ENCODE peak calls at places on chromosomes 16 and 17, in ten cellular contexts. O is naive thymus-derived CD4-positive, alpha-beta T cell; Y is uterus; R is fibroblast of lung; W is mammary epithelial cell; Q is astrocyte; D is body of pancreas; K is IMR-90; G is lung; B is cardiac muscle cell. Z is an unnamed sample.
A peak's percentile ranks its signal among the peaks of the same experiment; 100 is the strongest.

GRCh38 chr17:57945999-57946797 is 9.0 kb downstream of the CUEDC1 start:
- DNase-seq in Y (no peak), D (no peak), B (no peak), R (peak; percentile 42), K (peak; percentile 58), W (peak; percentile 78), O (no peak), Q (peak; percentile 55), G (no peak), Z (no peak)

GRCh38 chr16:30114411-30114810 is 1.1 kb upstream of the GDPD3 start:
- DNase-seq in Q (no peak), Y (no peak), K (no peak), B (no peak), W (no peak), O (no peak), D (no peak), R (no peak), G (no peak), Z (no peak)

GRCh38 chr17:9957244-9957643 is 52.2 kb upstream of the RCVRN start:
- DNase-seq in B (no peak), Q (no peak), G (no peak), Y (no peak), R (no peak), D (no peak), K (no peak), W (no peak), O (no peak), Z (no peak)

GRCh38 chr17:204427-205175 is 23.2 kb upstream of the DOC2B start:
- DNase-seq in R (no peak), Y (no peak), B (no peak), K (no peak), D (peak; percentile 15), G (no peak), W (no peak), O (no peak), Q (no peak), Z (no peak)

GRCh38 chr17:21275047-21275578 is 9.4 kb upstream of the MAP2K3 start:
- DNase-seq in W (no peak), O (no peak), K (no peak), G (no peak), Q (no peak), Y (no peak), R (no peak), B (peak; percentile 31), D (no peak), Z (no peak)

GRCh38 chr16:3170440-3171180 is 17.4 kb upstream of the OR1F1 start:
- DNase-seq in D (no peak), G (no peak), O (no peak), K (no peak), B (peak; percentile 66), Y (no peak), R (no peak), W (no peak), Q (no peak), Z (no peak)

GRCh38 chr16:84013787-84014569 is 28.6 kb downstream of the SLC38A8 start:
- DNase-seq in B (peak; percentile 85), G (peak; percentile 87), D (peak; percentile 78), K (peak; percentile 2), O (peak; percentile 54), Q (no peak), Y (no peak), R (peak; percentile 18), W (peak; percentile 98), Z (peak; percentile 23)

GRCh38 chr17:49343273-49343672 is 18.8 kb downstream of the ZNF652 start:
- DNase-seq in Y (no peak), R (no peak), W (peak; percentile 35), O (no peak), Q (peak; percentile 85), G (no peak), B (no peak), K (peak; percentile 78), D (no peak), Z (no peak)

GRCh38 chr17:5846001-5846400 is 224.2 kb upstream of the WSCD1 start:
- DNase-seq in R (no peak), Y (no peak), G (no peak), O (no peak), B (no peak), K (no peak), Q (no peak), W (no peak), D (no peak), Z (no peak)

GRCh38 chr17:8126306-8127066 is 2.6 kb upstream of the HES7 start:
- DNase-seq in K (peak; percentile 52), Q (no peak), G (no peak), B (peak; percentile 81), O (peak; percentile 70), Y (peak; percentile 46), W (peak; percentile 40), D (peak; percentile 35), R (peak; percentile 61), Z (no peak)

GRCh38 chr16:86850675-86851074 is 272.3 kb downstream of the FOXL1 start:
- DNase-seq in W (no peak), Q (no peak), K (no peak), D (no peak), R (no peak), O (no peak), B (no peak), Y (no peak), G (no peak), Z (no peak)

GRCh38 chr16:86856946-86857586 is 278.7 kb downstream of the FOXL1 start:
- DNase-seq in W (no peak), R (no peak), O (no peak), B (no peak), Q (no peak), Y (no peak), G (no peak), D (no peak), K (no peak), Z (no peak)

GRCh38 chr16:86854895-86855294 is 276.5 kb downstream of the FOXL1 start:
- DNase-seq in D (no peak), O (no peak), R (peak; percentile 32), G (no peak), Q (peak; percentile 31), B (no peak), Y (no peak), W (no peak), K (peak; percentile 77), Z (no peak)

GRCh38 chr16:86852135-86852534 is 273.8 kb downstream of the FOXL1 start:
- DNase-seq in G (no peak), K (no peak), B (no peak), Q (no peak), W (no peak), Y (no peak), R (no peak), O (no peak), D (no peak), Z (no peak)

GRCh38 chr16:86854058-86854621 is 275.8 kb downstream of the FOXL1 start:
- DNase-seq in W (no peak), R (peak; percentile 89), O (no peak), K (peak; percentile 57), Y (no peak), G (no peak), D (no peak), B (no peak), Q (peak; percentile 60), Z (no peak)
- H3K27me3 ChIP-seq in W (no peaks in the 10 kb centered on the region), R (no peaks in the 10 kb centered on the region), O (no peaks in the 10 kb centered on the region), K (no peaks in the 10 kb centered on the region), Y (no peaks in the 10 kb centered on the region), G (no peaks in the 10 kb centered on the region), D (no peaks in the 10 kb centered on the region), B (no peaks in the 10 kb centered on the region), Q (no peaks in the 10 kb centered on the region), Z (peaks cover 3% of the 10 kb centered on the region)

GRCh38 chr16:87267566-87267965 is 49.6 kb downstream of the C16orf95 start:
- DNase-seq in K (no peak), R (no peak), O (no peak), G (no peak), B (no peak), Y (no peak), D (no peak), W (no peak), Q (no peak), Z (no peak)
- H3K27me3 ChIP-seq in K (peaks cover 28% of the 10 kb centered on the region), R (no peaks in the 10 kb centered on the region), O (no peaks in the 10 kb centered on the region), G (no peaks in the 10 kb centered on the region), B (no peaks in the 10 kb centered on the region), Y (no peaks in the 10 kb centered on the region), D (no peaks in the 10 kb centered on the region), W (no peaks in the 10 kb centered on the region), Q (no peaks in the 10 kb centered on the region), Z (no peaks in the 10 kb centered on the region)

GRCh38 chr16:23836404-23837291 is 865 bp downstream of the PRKCB start:
- DNase-seq in Q (no peak), Y (no peak), B (peak; percentile 32), R (no peak), W (no peak), O (peak; percentile 50), D (no peak), K (no peak), G (peak; percentile 31), Z (no peak)

GRCh38 chr16:23838485-23839142 is 2.8 kb downstream of the PRKCB start:
- DNase-seq in R (no peak), D (no peak), Q (no peak), K (no peak), O (no peak), Y (no peak), G (no peak), W (no peak), B (no peak), Z (no peak)

GRCh38 chr16:23836078-23836403 is 258 bp downstream of the PRKCB start:
- DNase-seq in Y (no peak), O (no peak), D (no peak), G (no peak), W (no peak), Q (no peak), B (no peak), R (no peak), K (no peak), Z (no peak)

GRCh38 chr16:23835390-23836077 is at the start of gene PRKCB:
- DNase-seq in Y (peak; percentile 70), Q (no peak), R (peak; percentile 49), G (peak; percentile 74), O (peak; percentile 98), D (peak; percentile 20), B (peak; percentile 92), W (peak; percentile 47), K (peak; percentile 14), Z (no peak)

GRCh38 chr16:23837553-23838308 is 1.9 kb downstream of the PRKCB start:
- DNase-seq in D (no peak), Q (no peak), O (no peak), W (no peak), K (no peak), R (no peak), B (no peak), G (no peak), Y (no peak), Z (no peak)
- H3K27me3 ChIP-seq in D (no peaks in the 10 kb centered on the region), Q (peaks cover 22% of the 10 kb centered on the region), O (no peaks in the 10 kb centered on the region), W (peaks cover 36% of the 10 kb centered on the region), K (peaks cover 19% of the 10 kb centered on the region), R (peaks cover 12% of the 10 kb centered on the region), B (peaks cover 72% of the 10 kb centered on the region), G (peaks cover 5% of the 10 kb centered on the region), Y (no peaks in the 10 kb centered on the region), Z (peaks cover 42% of the 10 kb centered on the region)

DNA sequence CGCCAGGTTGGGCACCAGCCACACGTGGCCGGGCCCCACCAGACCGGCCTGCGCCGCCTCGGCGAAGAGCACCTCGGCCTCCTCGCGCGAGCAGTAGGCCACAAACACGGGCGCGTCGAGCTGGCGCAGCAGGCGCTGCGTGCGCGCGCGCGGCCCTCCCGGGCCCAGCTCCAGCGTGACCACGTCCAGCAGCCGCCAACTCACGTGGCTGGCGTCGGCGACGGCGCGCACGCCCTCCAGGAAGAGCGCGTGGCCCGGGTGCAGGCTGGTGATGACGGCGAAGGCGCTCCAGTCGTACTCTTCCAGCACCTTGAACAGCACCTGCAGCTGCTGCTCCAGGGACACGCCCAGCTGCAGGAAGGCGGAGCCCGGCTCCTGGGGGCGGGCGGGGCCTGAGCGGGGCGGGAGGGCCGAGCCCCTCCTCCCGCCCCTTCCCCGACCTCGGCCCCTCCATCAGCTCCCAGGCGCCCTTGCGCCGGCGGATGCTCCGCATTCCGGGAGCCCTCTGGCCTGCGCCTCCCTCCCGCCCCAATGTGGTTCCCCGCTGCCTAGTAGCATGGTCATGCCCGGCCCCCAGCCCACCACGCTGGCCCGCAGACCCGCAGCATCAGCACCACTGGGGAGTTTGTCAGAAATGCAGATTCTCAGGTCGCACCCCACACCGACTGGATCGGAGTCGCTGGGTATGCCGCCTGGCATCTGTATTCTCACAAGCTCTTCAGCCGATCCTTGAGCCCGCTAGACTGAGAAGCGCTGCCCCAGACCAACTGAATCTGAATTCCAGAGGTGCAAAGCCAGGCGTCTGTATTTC is 7.2 kb downstream of the GRIN2C start:
- DNase-seq in K (no peak), O (peak; percentile 76), Y (no peak), G (no peak), B (peak; percentile 84), R (no peak), D (no peak), W (peak; percentile 51), Q (no peak), Z (no peak)
- H3K27me3 ChIP-seq in K (peaks cover 60% of the 10 kb centered on the region), O (no peaks in the 10 kb centered on the region), Y (peaks cover 10% of the 10 kb centered on the region), G (peaks cover 6% of the 10 kb centered on the region), B (peaks cover 95% of the 10 kb centered on the region), R (peaks cover 54% of the 10 kb centered on the region), D (peaks cover 26% of the 10 kb centered on the region), W (no peaks in the 10 kb centered on the region), Q (peaks cover 48% of the 10 kb centered on the region), Z (peaks cover 73% of the 10 kb centered on the region)

Z was measured in kidney epithelial cell.